ENCODE peak calls at places on chromosome 7, in eight cellular contexts. U is mesothelial cell of epicardium; I is OCI-M1; Z is COR-L47; R is K562; V is activated CD8-positive, alpha-beta memory T cell treated with anti-CD3 and anti-CD28 coated beads for 4 hours; M is NCI-H2081; D is NCI-H1092 treated with DMSO at 0.1 percent for 48 hours. X is an unnamed sample.

GRCh38 chr7:41501016-41501415 is 201.9 kb downstream of the INHBA start:
- DNase-seq in U (no peak), I (no peak), Z (no peak), R (no peak), V (no peak), M (no peak), D (no peak), X (peak; percentile 46)

GRCh38 chr7:5495581-5496375 is 72.1 kb upstream of the TNRC18 start:
- DNase-seq in U (no peak), I (no peak), Z (no peak), R (no peak), V (no peak), M (peak; percentile 46), D (peak; percentile 68), X (no peak)

GRCh38 chr7:25653412-25653811 is 425.1 kb upstream of the NPVF start:
- DNase-seq in U (no peak), I (peak; percentile 1), Z (no peak), R (no peak), V (no peak), M (no peak), D (no peak), X (no peak)

GRCh38 chr7:90693939-90694338 is 97.8 kb downstream of the CDK14 start:
- DNase-seq in U (no peak), I (no peak), Z (peak; percentile 5), R (no peak), V (no peak), M (peak; percentile 10), D (no peak), X (no peak)

GRCh38 chr7:101968720-101969466 is 151.5 kb downstream of the CUX1 start:
- DNase-seq in U (no peak), I (no peak), Z (no peak), R (no peak), V (no peak), M (no peak), D (no peak), X (no peak)

GRCh38 chr7:123351027-123351426 is 151.3 kb upstream of the SLC13A1 start:
- DNase-seq in U (no peak), I (no peak), Z (no peak), R (no peak), V (no peak), M (no peak), D (no peak), X (no peak)

GRCh38 chr7:155991470-155991869 is 179.2 kb upstream of the SHH start:
- DNase-seq in U (no peak), I (no peak), Z (no peak), R (no peak), V (no peak), M (no peak), D (no peak), X (no peak)

GRCh38 chr7:105388373-105389089 is at the start of gene SRPK2:
- DNase-seq in U (peak; percentile 84), I (peak; percentile 54), Z (peak; percentile 25), R (peak; percentile 91), V (peak; percentile 56), M (peak; percentile 75), D (peak; percentile 51), X (peak; percentile 12)

GRCh38 chr7:3149961-3150516 is 106.4 kb upstream of the CARD11 start:
- DNase-seq in U (no peak), I (no peak), Z (no peak), R (no peak), V (no peak), M (no peak), D (no peak), X (no peak)

GRCh38 chr7:35781767-35782515 is 18.9 kb upstream of the SEPTIN7 start:
- DNase-seq in U (no peak), I (no peak), Z (no peak), R (no peak), V (no peak), M (no peak), D (no peak), X (no peak)

GRCh38 chr7:6730343-6730633 is 23.5 kb upstream of the ZNF12 start:
- DNase-seq in U (no peak), I (peak; percentile 29), Z (no peak), R (peak; percentile 62), V (no peak), M (no peak), D (no peak), X (no peak)

GRCh38 chr7:1137517-1138167 is 22.4 kb downstream of the ZFAND2A start:
- DNase-seq in U (no peak), I (no peak), Z (no peak), R (no peak), V (no peak), M (no peak), D (peak; percentile 48), X (no peak)

GRCh38 chr7:111841596-111842209 is 279.4 kb upstream of the IMMP2L start:
- DNase-seq in U (no peak), I (no peak), Z (no peak), R (no peak), V (no peak), M (no peak), D (no peak), X (no peak)

GRCh38 chr7:156096806-156097538 is 284.7 kb upstream of the SHH start:
- DNase-seq in U (no peak), I (no peak), Z (no peak), R (no peak), V (no peak), M (no peak), D (no peak), X (no peak)

GRCh38 chr7:2583798-2584580 is 25.2 kb downstream of the IQCE start:
- DNase-seq in U (no peak), I (no peak), Z (no peak), R (no peak), V (no peak), M (no peak), D (no peak), X (no peak)

GRCh38 chr7:45921699-45922519 is 837 bp upstream of the IGFBP3 start:
- DNase-seq in U (peak; percentile 84), I (no peak), Z (peak; percentile 18), R (no peak), V (no peak), M (no peak), D (peak; percentile 37), X (peak; percentile 69)

GRCh38 chr7:123941391-123942180 is 16.5 kb downstream of the SPAM1 start:
- DNase-seq in U (no peak), I (no peak), Z (no peak), R (no peak), V (no peak), M (no peak), D (no peak), X (no peak)

GRCh38 chr7:16129431-16130126 is 291.8 kb downstream of the CRPPA start:
- DNase-seq in U (no peak), I (no peak), Z (no peak), R (no peak), V (no peak), M (no peak), D (no peak), X (peak; percentile 87)

GRCh38 chr7:157044151-157044687 is 33.8 kb upstream of the MNX1 start:
- DNase-seq in U (peak; percentile 34), I (no peak), Z (no peak), R (no peak), V (no peak), M (no peak), D (no peak), X (peak; percentile 75)

GRCh38 chr7:103813970-103814369 is 175.5 kb downstream of the RELN start:
- DNase-seq in U (no peak), I (no peak), Z (no peak), R (no peak), V (no peak), M (no peak), D (no peak), X (no peak)

GRCh38 chr7:117051808-117052207 is 98.5 kb downstream of the ST7 start:
- DNase-seq in U (no peak), I (no peak), Z (no peak), R (no peak), V (no peak), M (no peak), D (no peak), X (peak; percentile 39)

GRCh38 chr7:149741629-149742028 is 31.8 kb downstream of the ZNF467 start:
- DNase-seq in U (no peak), I (peak; percentile 48), Z (no peak), R (no peak), V (no peak), M (peak; percentile 60), D (peak; percentile 40), X (no peak)

GRCh38 chr7:5477126-5477525 is 53.5 kb upstream of the TNRC18 start:
- DNase-seq in U (no peak), I (no peak), Z (no peak), R (no peak), V (no peak), M (no peak), D (no peak), X (no peak)

GRCh38 chr7:6385110-6385792 is 62.5 kb downstream of the DAGLB start:
- DNase-seq in U (no peak), I (no peak), Z (no peak), R (no peak), V (no peak), M (peak; percentile 18), D (no peak), X (peak; percentile 95)

GRCh38 chr7:54712777-54713176 is 46.2 kb downstream of the SEC61G start:
- DNase-seq in U (no peak), I (peak; percentile 53), Z (no peak), R (no peak), V (no peak), M (no peak), D (no peak), X (no peak)

GRCh38 chr7:139471740-139472353 is 11.6 kb downstream of the KLRG2 start:
- DNase-seq in U (no peak), I (no peak), Z (no peak), R (no peak), V (no peak), M (no peak), D (no peak), X (peak; percentile 26)

X was measured in fibroblast of mammary gland.